ENCODE peak calls at places on chromosomes 2 and 18, in seven cellular contexts. A is PC-3, E is endothelial cell of umbilical vein, P is fibroblast of lung, J is brain microvascular endothelial cell, U is coronary artery, H is upper lobe of left lung. B is an unnamed sample.

GRCh38 chr2:211455225-211455841 is 898.9 kb downstream of the CPS1 start:
- DNase-seq in U (no peak), A (peak), E (peak), P (peak), H (peak), J (peak), B (no peak)

GRCh38 chr18:37282386-37283037 is 283.1 kb downstream of the CELF4 start:
- DNase-seq in E (no peak), J (no peak), P (no peak), U (no peak), A (peak), H (no peak), B (no peak)

GRCh38 chr2:8595428-8595805 is 86.4 kb upstream of the ID2 start:
- DNase-seq in J (no peak), E (no peak), U (no peak), A (no peak), H (no peak), P (no peak), B (no peak)

GRCh38 chr18:21930177-21930576 is 189.6 kb downstream of the MIB1 start:
- DNase-seq in A (no peak), H (no peak), J (no peak), E (peak), U (no peak), P (no peak), B (no peak)

GRCh38 chr2:85584354-85584856 is at the start of gene VAMP5:
- DNase-seq in A (no peak), E (peak), P (no peak), H (no peak), U (no peak), J (no peak), B (no peak)

GRCh38 chr2:240143801-240144648 is 3.6 kb upstream of the OTOS start:
- DNase-seq in J (peak), A (peak), H (peak), U (no peak), P (peak), E (peak), B (no peak)

GRCh38 chr2:161900241-161900640 is 173.8 kb downstream of the DPP4 start:
- DNase-seq in A (no peak), J (no peak), P (no peak), U (no peak), E (no peak), H (no peak), B (no peak)

GRCh38 chr18:23812566-23813440 is 123.5 kb downstream of the LAMA3 start:
- DNase-seq in U (no peak), H (no peak), P (peak), A (peak), J (no peak), E (peak), B (no peak)

GRCh38 chr2:38415761-38416291 is 38.8 kb upstream of the ATL2 start:
- DNase-seq in J (no peak), E (no peak), P (no peak), H (no peak), A (no peak), U (no peak), B (no peak)

GRCh38 chr18:76490701-76491171 is 4.3 kb downstream of the ZNF516 start:
- DNase-seq in H (peak), E (peak), U (no peak), J (peak), A (no peak), P (no peak), B (no peak)

GRCh38 chr2:23526835-23527790 is 142.1 kb downstream of the KLHL29 start:
- DNase-seq in E (no peak), A (no peak), J (no peak), P (no peak), U (no peak), H (no peak), B (no peak)

GRCh38 chr2:88199912-88200682 is 30.0 kb downstream of the THNSL2 start:
- DNase-seq in A (no peak), U (no peak), P (no peak), E (no peak), H (peak), J (no peak), B (no peak)

GRCh38 chr2:21001988-21002813 is 41.7 kb downstream of the APOB start:
- DNase-seq in H (no peak), A (no peak), U (no peak), E (no peak), J (no peak), P (no peak), B (no peak)

GRCh38 chr2:205612661-205613060 is 69.6 kb upstream of the NRP2 start:
- DNase-seq in E (no peak), H (no peak), A (no peak), U (no peak), J (no peak), P (no peak), B (no peak)

GRCh38 chr2:223751012-223751411 is 86.4 kb downstream of the AP1S3 start:
- DNase-seq in E (no peak), P (no peak), U (no peak), A (no peak), J (peak), H (no peak), B (no peak)

GRCh38 chr2:9392895-9393757 is 30.2 kb downstream of the ITGB1BP1 start:
- DNase-seq in J (peak), U (no peak), H (no peak), E (peak), P (no peak), A (no peak), B (no peak)

GRCh38 chr2:49003206-49003605 is 151.1 kb downstream of the FSHR start:
- DNase-seq in E (no peak), P (no peak), J (no peak), U (no peak), A (no peak), H (no peak), B (no peak)

GRCh38 chr2:228866044-228866443 is 405.0 kb downstream of the PID1 start:
- DNase-seq in E (no peak), U (no peak), H (no peak), P (no peak), J (no peak), A (no peak), B (no peak)

GRCh38 chr2:120346034-120346666 is at the start of gene INHBB:
- DNase-seq in H (no peak), E (no peak), A (peak), P (no peak), J (no peak), U (no peak), B (no peak)

GRCh38 chr2:142142595-142142994 is 11.8 kb upstream of the LRP1B start:
- DNase-seq in J (peak), A (no peak), U (no peak), E (no peak), H (no peak), P (no peak), B (peak)

GRCh38 chr2:101820519-101820918 is 123.0 kb downstream of the MAP4K4 start:
- DNase-seq in U (no peak), E (no peak), H (no peak), A (peak), J (peak), P (peak), B (peak)

GRCh38 chr18:31325051-31325450 is 7.1 kb downstream of the DSG1 start:
- DNase-seq in J (peak), P (peak), U (no peak), H (no peak), E (peak), A (peak), B (peak)

GRCh38 chr2:164896634-164897033 is 55.0 kb upstream of the COBLL1 start:
- DNase-seq in P (peak), A (peak), J (peak), U (no peak), H (no peak), E (peak), B (no peak)

GRCh38 chr2:239920616-239921365 is 104.4 kb downstream of the NDUFA10 start:
- DNase-seq in A (no peak), H (peak), E (no peak), J (no peak), U (peak), P (no peak), B (no peak)

GRCh38 chr18:59478591-59478990 is 119.5 kb upstream of the LMAN1 start:
- DNase-seq in U (no peak), A (no peak), P (peak), E (no peak), J (no peak), H (no peak), B (no peak)

GRCh38 chr2:113150258-113150601 is 22.8 kb downstream of the IL1RN start:
- DNase-seq in J (no peak), U (peak), A (no peak), P (no peak), E (no peak), H (no peak), B (no peak)

GRCh38 chr2:235319095-235319494 is 174.7 kb upstream of the AGAP1 start:
- DNase-seq in P (no peak), E (no peak), H (peak), U (no peak), J (no peak), A (no peak), B (no peak)

GRCh38 chr18:6328624-6329016 is 86.1 kb downstream of the L3MBTL4 start:
- DNase-seq in P (no peak), J (no peak), A (peak), U (no peak), E (no peak), H (no peak), B (no peak)

GRCh38 chr2:19801367-19802087 is 100.3 kb downstream of the TTC32 start:
- DNase-seq in P (peak), E (peak), A (peak), U (peak), H (peak), J (peak), B (peak)

GRCh38 chr2:28645553-28645952 is 106.1 kb upstream of the PPP1CB start:
- DNase-seq in E (no peak), P (no peak), A (no peak), J (no peak), H (no peak), U (peak), B (no peak)

GRCh38 chr2:200223385-200223784 is 83.1 kb upstream of the SPATS2L start:
- DNase-seq in H (no peak), E (no peak), J (no peak), U (no peak), A (no peak), P (peak), B (no peak)

GRCh38 chr18:5728566-5728965 is 166.8 kb downstream of the TMEM200C start:
- DNase-seq in H (no peak), J (no peak), E (no peak), A (no peak), P (no peak), U (no peak), B (no peak)

GRCh38 chr2:233823731-233824121 is 30.6 kb downstream of the HJURP start:
- DNase-seq in U (peak), P (no peak), J (no peak), A (no peak), H (peak), E (no peak), B (no peak)

GRCh38 chr2:224479826-224480225 is 77.9 kb upstream of the FAM124B start:
- DNase-seq in H (no peak), U (no peak), J (no peak), P (no peak), E (no peak), A (peak), B (no peak)

GRCh38 chr2:85015653-85016360 is 44.8 kb downstream of the KCMF1 start:
- DNase-seq in H (no peak), U (no peak), A (no peak), P (peak), J (no peak), E (no peak), B (no peak)

GRCh38 chr18:28404721-28405120 is 227.8 kb upstream of the CDH2 start:
- DNase-seq in U (no peak), J (no peak), H (no peak), A (no peak), P (no peak), E (no peak), B (no peak)

GRCh38 chr2:43605851-43606250 is 10.0 kb upstream of the THADA start:
- DNase-seq in E (no peak), H (no peak), J (no peak), A (peak), U (no peak), P (peak), B (no peak)

GRCh38 chr2:172740871-172741270 is 5.2 kb downstream of the RAPGEF4 start:
- DNase-seq in E (no peak), H (no peak), A (no peak), U (no peak), P (no peak), J (no peak), B (no peak)

GRCh38 chr18:37546023-37546537 is 19.5 kb downstream of the CELF4 start:
- DNase-seq in A (no peak), E (no peak), H (no peak), U (no peak), P (no peak), J (no peak), B (no peak)

DNA sequence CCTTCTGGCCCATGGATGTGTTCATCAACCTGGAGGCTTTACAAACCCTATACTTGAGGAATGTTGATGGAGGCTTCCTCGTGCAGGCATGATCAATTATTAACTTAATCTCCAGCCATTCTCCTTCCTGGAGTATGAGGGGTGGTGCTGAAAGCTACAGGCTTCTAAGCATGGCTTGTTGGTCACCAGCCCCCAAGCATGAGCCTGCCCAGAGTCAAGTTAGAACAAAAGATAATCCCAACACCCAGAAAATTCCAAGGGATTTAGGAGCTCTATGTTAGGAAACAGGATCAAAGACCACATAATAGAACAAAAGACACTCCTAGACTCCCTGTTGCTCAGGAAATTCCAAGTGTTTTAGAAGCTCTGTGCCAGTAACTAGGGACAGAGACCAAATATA is 63.1 kb downstream of the FAM171B start:
- DNase-seq in J (no peak), A (no peak), U (no peak), H (no peak), E (peak), P (no peak), B (no peak)
- H3K27ac ChIP-seq in J (no peak), A (no peak), U (no peak), H (no peak), E (no peak), P (no peak), B (no peak)

GRCh38 chr18:62715829-62716678 is 713 bp downstream of the PHLPP1 start:
- DNase-seq in H (peak), J (peak), A (peak), E (peak), P (peak), U (peak), B (no peak)

GRCh38 chr18:62717059-62717849 is 1.9 kb downstream of the PHLPP1 start:
- DNase-seq in P (peak), E (peak), A (peak), J (peak), H (peak), U (peak), B (peak)

GRCh38 chr18:62715439-62715792 is at the start of gene PHLPP1:
- DNase-seq in U (no peak), P (no peak), H (no peak), J (no peak), E (no peak), A (no peak), B (no peak)

GRCh38 chr18:62717850-62718229 is 2.5 kb downstream of the PHLPP1 start:
- DNase-seq in J (no peak), E (peak), P (peak), U (no peak), H (no peak), A (no peak), B (no peak)

GRCh38 chr18:62716679-62717058 is 1.3 kb downstream of the PHLPP1 start:
- DNase-seq in H (peak), U (peak), J (peak), E (peak), A (peak), P (peak), B (no peak)
- H3K27ac ChIP-seq in H (peak), U (peak), J (no peak), E (no peak), A (peak), P (no peak), B (peak)

DNA sequence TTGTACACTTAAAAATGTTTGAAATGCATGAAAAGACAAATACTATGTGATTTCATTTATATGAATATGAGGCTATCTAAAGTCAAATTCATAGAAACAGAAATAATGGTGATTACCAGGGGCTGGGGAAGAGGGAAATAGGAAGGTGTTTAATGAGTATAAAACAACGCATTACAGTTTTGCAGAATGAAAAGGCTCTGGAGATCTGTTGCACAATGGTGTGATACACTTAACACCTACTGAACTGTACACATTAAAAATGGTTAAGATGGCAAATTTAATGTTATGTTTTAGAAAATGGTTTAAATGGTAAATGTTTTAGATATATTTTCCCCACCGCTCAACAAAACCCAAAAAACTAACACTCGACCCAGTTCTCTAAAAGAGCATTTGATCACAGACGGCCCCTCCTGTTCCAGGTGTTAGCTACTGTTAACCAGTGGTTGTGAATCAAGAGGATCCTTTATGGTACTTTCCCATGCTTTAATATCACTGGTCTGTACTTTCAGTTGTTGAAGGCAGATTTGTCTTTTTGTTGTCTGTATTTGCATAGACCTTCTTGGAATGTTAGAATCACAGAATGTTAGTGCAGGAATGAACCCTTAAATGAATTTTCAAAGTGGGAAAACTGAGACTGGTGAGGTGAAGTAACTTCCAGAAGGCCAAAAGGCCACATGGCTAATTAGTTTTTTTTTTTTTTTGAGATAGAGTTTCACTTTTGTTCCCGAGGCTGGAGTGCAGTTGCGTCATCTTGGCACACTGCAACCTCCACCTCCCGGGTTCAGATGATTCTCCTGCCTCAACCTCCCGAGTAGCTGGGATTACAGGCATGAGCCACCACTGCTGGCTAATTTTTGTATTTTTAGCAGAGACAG is 10.2 kb downstream of the RAB10 start:
- DNase-seq in P (peak), E (peak), A (no peak), U (no peak), H (peak), J (no peak), B (no peak)
- H3K27ac ChIP-seq in P (no peak), E (no peak), A (no peak), U (no peak), H (no peak), J (no peak), B (peak)

GRCh38 chr2:134398300-134398699 is 144.4 kb downstream of the MGAT5 start:
- DNase-seq in A (peak), P (peak), J (peak), H (no peak), U (no peak), E (peak), B (no peak)
- H3K27ac ChIP-seq in A (peak), P (peak), J (peak), H (no peak), U (no peak), E (peak), B (peak)

GRCh38 chr2:40034198-40034597 is 255.1 kb upstream of the THUMPD2 start:
- DNase-seq in E (peak), P (peak), A (no peak), H (no peak), J (peak), U (no peak), B (peak)

GRCh38 chr2:40034801-40035200 is 255.7 kb upstream of the THUMPD2 start:
- DNase-seq in H (no peak), P (no peak), J (no peak), A (no peak), E (no peak), U (no peak), B (no peak)

GRCh38 chr2:40032650-40033319 is 253.7 kb upstream of the THUMPD2 start:
- DNase-seq in P (peak), J (peak), E (peak), H (no peak), A (peak), U (no peak), B (peak)

GRCh38 chr2:40036241-40036640 is 257.2 kb upstream of the THUMPD2 start:
- DNase-seq in H (no peak), A (no peak), P (no peak), E (no peak), J (no peak), U (no peak), B (no peak)

GRCh38 chr2:40033781-40034180 is 254.7 kb upstream of the THUMPD2 start:
- DNase-seq in J (no peak), H (no peak), P (no peak), U (no peak), A (no peak), E (no peak), B (no peak)
- H3K27ac ChIP-seq in J (peak), H (no peak), P (peak), U (no peak), A (no peak), E (no peak), B (peak)

GRCh38 chr2:189851174-189851826 is 67.0 kb downstream of the PMS1 start:
- DNase-seq in P (no peak), J (no peak), A (no peak), E (no peak), U (no peak), H (no peak), B (no peak)
- H3K27ac ChIP-seq in P (no peak), J (no peak), A (no peak), E (no peak), U (no peak), H (no peak), B (no peak)

GRCh38 chr2:98461650-98462049 is 17.0 kb downstream of the INPP4A start:
- DNase-seq in A (no peak), E (no peak), P (no peak), H (no peak), J (no peak), U (peak), B (no peak)
- H3K27ac ChIP-seq in A (no peak), E (no peak), P (no peak), H (no peak), J (no peak), U (no peak), B (no peak)

GRCh38 chr2:217418544-217418943 is 558.7 kb upstream of the TNP1 start:
- DNase-seq in U (no peak), H (no peak), A (no peak), E (no peak), P (no peak), J (no peak), B (no peak)
- H3K27ac ChIP-seq in U (peak), H (no peak), A (no peak), E (no peak), P (no peak), J (no peak), B (no peak)

DNA sequence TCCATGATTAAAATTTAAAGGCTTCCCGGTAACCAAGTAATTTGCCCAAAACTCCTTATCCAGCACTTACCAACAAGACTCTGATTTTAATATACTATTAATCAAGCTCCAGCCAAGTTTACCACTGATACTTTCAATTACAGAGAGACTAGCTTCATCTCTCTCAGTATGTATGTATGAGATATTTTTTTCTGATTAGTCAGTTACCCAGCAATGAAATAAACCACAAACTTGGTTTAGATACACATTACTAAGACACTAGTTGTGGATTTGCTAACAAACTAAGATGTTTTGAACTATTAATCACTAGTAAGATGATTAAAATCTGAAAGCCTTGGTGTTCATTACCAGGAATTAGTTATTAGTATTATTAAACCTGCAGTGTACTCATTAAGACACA is 1272.2 kb upstream of the ACVR2A start:
- DNase-seq in U (no peak), H (no peak), J (no peak), P (peak), E (no peak), A (peak), B (peak)
- H3K27ac ChIP-seq in U (no peak), H (no peak), J (peak), P (peak), E (no peak), A (no peak), B (no peak)

GRCh38 chr18:35095983-35096676 is 54.9 kb downstream of the MAPRE2 start:
- DNase-seq in A (no peak), J (peak), U (no peak), P (peak), E (peak), H (no peak), B (no peak)
- H3K27ac ChIP-seq in A (no peak), J (peak), U (peak), P (no peak), E (no peak), H (no peak), B (no peak)